ENCODE peak calls at places on chromosomes 11 and 22, in four cellular contexts. N, R, P and L are unnamed samples.

GRCh38 chr22:33005476-33005875 is 52.7 kb downstream of the SYN3 start:
- DNase-seq in R (no peak), N (no peak), P (no peak), L (no peak)

GRCh38 chr22:49333206-49333605 is 494.5 kb downstream of the BRD1 start:
- DNase-seq in R (no peak), N (peak), P (no peak), L (no peak)

GRCh38 chr11:69652999-69653398 is 12.0 kb downstream of the CCND1 start:
- DNase-seq in R (no peak), N (no peak), P (no peak), L (no peak)

GRCh38 chr11:107928046-107928766 is at the start of gene RAB39A:
- DNase-seq in R (peak), P (peak), N (peak), L (peak)

GRCh38 chr11:61460986-61461385 is 31.1 kb downstream of the SDHAF2 start:
- DNase-seq in N (no peak), P (no peak), R (no peak), L (no peak)

GRCh38 chr11:36454991-36455611 is 55.0 kb downstream of the TRAF6 start:
- DNase-seq in N (no peak), P (no peak), R (no peak), L (peak)

GRCh38 chr22:31230155-31230870 is 18.2 kb downstream of the LIMK2 start:
- DNase-seq in N (no peak), P (no peak), R (no peak), L (peak)

GRCh38 chr11:112310414-112310813 is 49.8 kb upstream of the PLET1 start:
- DNase-seq in N (no peak), P (no peak), R (no peak), L (peak)

GRCh38 chr11:110251837-110252236 is 44.6 kb downstream of the RDX start:
- DNase-seq in P (no peak), R (no peak), N (no peak), L (peak)

GRCh38 chr11:43989162-43989961 is 46.9 kb downstream of the C11orf96 start:
- DNase-seq in N (peak), P (no peak), R (no peak), L (peak)

GRCh38 chr11:115759622-115760527 is 255.7 kb upstream of the CADM1 start:
- DNase-seq in P (no peak), N (peak), R (no peak), L (no peak)

GRCh38 chr11:106470230-106470629 is 392.8 kb downstream of the AASDHPPT start:
- DNase-seq in R (no peak), P (no peak), N (no peak), L (no peak)

GRCh38 chr22:45891021-45891421 is 85.9 kb downstream of the WNT7B start:
- DNase-seq in P (no peak), N (no peak), R (no peak), L (no peak)

GRCh38 chr11:1161410-1162152 is 3.8 kb downstream of the MUC5AC start:
- DNase-seq in R (no peak), P (no peak), N (no peak), L (no peak)

GRCh38 chr11:103532133-103532788 is 423.0 kb downstream of the DYNC2H1 start:
- DNase-seq in P (no peak), N (no peak), R (no peak), L (peak)

GRCh38 chr11:8038393-8038792 is 42.6 kb upstream of the TUB start:
- DNase-seq in R (no peak), P (no peak), N (no peak), L (no peak)

GRCh38 chr22:43242627-43243026 is 55.7 kb upstream of the TTLL12 start:
- DNase-seq in P (no peak), N (no peak), R (no peak), L (no peak)

GRCh38 chr11:66950113-66950535 is 8.1 kb downstream of the PC start:
- DNase-seq in R (peak), P (no peak), N (no peak), L (peak)

GRCh38 chr22:45413368-45414211 is at the start of the genes RIBC2 and SMC1B:
- DNase-seq in R (peak), N (peak), P (peak), L (peak)

GRCh38 chr11:20671856-20672546 is 2.6 kb downstream of the NELL1 start:
- DNase-seq in P (no peak), N (no peak), R (no peak), L (no peak)